ENCODE peak calls at places on chromosomes 13 and 19, in seven cellular contexts. One of them, this sample, is unnamed.

GRCh38 chr19:16542894-16543498 is 759 bp upstream of the CHERP start:
- DNase-seq in omental fat pad: no peak
- DNase-seq in stimulated activated CD4-positive, alpha-beta T cell treated with anti-CD3 and anti-CD28 coated beads, Interleukin-4, amount 100 ng/mL, for 1 hour: no peak
- DNase-seq in stomach: no peak
- DNase-seq in fibroblast of villous mesenchyme: peak
- DNase-seq in midbrain: peak
- DNase-seq in mesothelial cell of epicardium: no peak
- DNase-seq in this sample: no peak

GRCh38 chr19:44476559-44477408 is 23.5 kb downstream of the ZNF180 start:
- DNase-seq in omental fat pad: no peak
- DNase-seq in stimulated activated CD4-positive, alpha-beta T cell treated with anti-CD3 and anti-CD28 coated beads, Interleukin-4, amount 100 ng/mL, for 1 hour: no peak
- DNase-seq in stomach: no peak
- DNase-seq in fibroblast of villous mesenchyme: peak
- DNase-seq in midbrain: no peak
- DNase-seq in mesothelial cell of epicardium: no peak
- DNase-seq in this sample: no peak

GRCh38 chr13:77696006-77696862 is 1.3 kb upstream of the SLAIN1 start:
- DNase-seq in omental fat pad: no peak
- DNase-seq in stimulated activated CD4-positive, alpha-beta T cell treated with anti-CD3 and anti-CD28 coated beads, Interleukin-4, amount 100 ng/mL, for 1 hour: no peak
- DNase-seq in stomach: no peak
- DNase-seq in fibroblast of villous mesenchyme: no peak
- DNase-seq in midbrain: peak
- DNase-seq in mesothelial cell of epicardium: no peak
- DNase-seq in this sample: no peak

GRCh38 chr19:42424712-42425131 is 2.5 kb downstream of the LIPE start:
- DNase-seq in omental fat pad: no peak
- DNase-seq in stimulated activated CD4-positive, alpha-beta T cell treated with anti-CD3 and anti-CD28 coated beads, Interleukin-4, amount 100 ng/mL, for 1 hour: no peak
- DNase-seq in stomach: no peak
- DNase-seq in fibroblast of villous mesenchyme: no peak
- DNase-seq in midbrain: no peak
- DNase-seq in mesothelial cell of epicardium: no peak
- DNase-seq in this sample: peak

GRCh38 chr19:9945319-9945966 is 9.1 kb upstream of the OLFM2 start:
- DNase-seq in omental fat pad: peak
- DNase-seq in stimulated activated CD4-positive, alpha-beta T cell treated with anti-CD3 and anti-CD28 coated beads, Interleukin-4, amount 100 ng/mL, for 1 hour: no peak
- DNase-seq in stomach: peak
- DNase-seq in fibroblast of villous mesenchyme: peak
- DNase-seq in midbrain: peak
- DNase-seq in mesothelial cell of epicardium: peak
- DNase-seq in this sample: peak

GRCh38 chr13:99307648-99308339 is 595 bp upstream of the GPR183 start:
- DNase-seq in omental fat pad: no peak
- DNase-seq in stimulated activated CD4-positive, alpha-beta T cell treated with anti-CD3 and anti-CD28 coated beads, Interleukin-4, amount 100 ng/mL, for 1 hour: peak
- DNase-seq in stomach: no peak
- DNase-seq in fibroblast of villous mesenchyme: peak
- DNase-seq in midbrain: no peak
- DNase-seq in mesothelial cell of epicardium: no peak
- DNase-seq in this sample: peak

GRCh38 chr13:30004204-30004603 is 153.8 kb upstream of the UBL3 start:
- DNase-seq in omental fat pad: no peak
- DNase-seq in stimulated activated CD4-positive, alpha-beta T cell treated with anti-CD3 and anti-CD28 coated beads, Interleukin-4, amount 100 ng/mL, for 1 hour: no peak
- DNase-seq in stomach: no peak
- DNase-seq in fibroblast of villous mesenchyme: no peak
- DNase-seq in midbrain: no peak
- DNase-seq in mesothelial cell of epicardium: no peak
- DNase-seq in this sample: no peak

GRCh38 chr19:31538879-31539278 is 189.6 kb upstream of the TSHZ3 start:
- DNase-seq in omental fat pad: no peak
- DNase-seq in stimulated activated CD4-positive, alpha-beta T cell treated with anti-CD3 and anti-CD28 coated beads, Interleukin-4, amount 100 ng/mL, for 1 hour: no peak
- DNase-seq in stomach: no peak
- DNase-seq in fibroblast of villous mesenchyme: no peak
- DNase-seq in midbrain: no peak
- DNase-seq in mesothelial cell of epicardium: no peak
- DNase-seq in this sample: no peak

GRCh38 chr19:343941-344624 is 513 bp downstream of the MIER2 start:
- DNase-seq in omental fat pad: no peak
- DNase-seq in stimulated activated CD4-positive, alpha-beta T cell treated with anti-CD3 and anti-CD28 coated beads, Interleukin-4, amount 100 ng/mL, for 1 hour: peak
- DNase-seq in stomach: no peak
- DNase-seq in fibroblast of villous mesenchyme: peak
- DNase-seq in midbrain: peak
- DNase-seq in mesothelial cell of epicardium: peak
- DNase-seq in this sample: peak

GRCh38 chr13:40564342-40564997 is 102.0 kb downstream of the FOXO1 start:
- DNase-seq in omental fat pad: no peak
- DNase-seq in stimulated activated CD4-positive, alpha-beta T cell treated with anti-CD3 and anti-CD28 coated beads, Interleukin-4, amount 100 ng/mL, for 1 hour: no peak
- DNase-seq in stomach: no peak
- DNase-seq in fibroblast of villous mesenchyme: no peak
- DNase-seq in midbrain: no peak
- DNase-seq in mesothelial cell of epicardium: no peak
- DNase-seq in this sample: no peak

GRCh38 chr19:41027273-41027967 is 36.3 kb downstream of the CYP2B6 start:
- DNase-seq in omental fat pad: no peak
- DNase-seq in stimulated activated CD4-positive, alpha-beta T cell treated with anti-CD3 and anti-CD28 coated beads, Interleukin-4, amount 100 ng/mL, for 1 hour: no peak
- DNase-seq in stomach: no peak
- DNase-seq in fibroblast of villous mesenchyme: no peak
- DNase-seq in midbrain: no peak
- DNase-seq in mesothelial cell of epicardium: no peak
- DNase-seq in this sample: no peak

GRCh38 chr13:111573362-111573761 is 252.9 kb downstream of the TEX29 start:
- DNase-seq in omental fat pad: no peak
- DNase-seq in stimulated activated CD4-positive, alpha-beta T cell treated with anti-CD3 and anti-CD28 coated beads, Interleukin-4, amount 100 ng/mL, for 1 hour: no peak
- DNase-seq in stomach: no peak
- DNase-seq in fibroblast of villous mesenchyme: no peak
- DNase-seq in midbrain: no peak
- DNase-seq in mesothelial cell of epicardium: no peak
- DNase-seq in this sample: no peak

GRCh38 chr13:113542751-113543424 is 41.7 kb upstream of the TFDP1 start:
- DNase-seq in omental fat pad: no peak
- DNase-seq in stimulated activated CD4-positive, alpha-beta T cell treated with anti-CD3 and anti-CD28 coated beads, Interleukin-4, amount 100 ng/mL, for 1 hour: no peak
- DNase-seq in stomach: no peak
- DNase-seq in fibroblast of villous mesenchyme: no peak
- DNase-seq in midbrain: no peak
- DNase-seq in mesothelial cell of epicardium: no peak
- DNase-seq in this sample: peak

GRCh38 chr13:67184247-67184646 is 45.9 kb downstream of the PCDH9 start:
- DNase-seq in omental fat pad: no peak
- DNase-seq in stimulated activated CD4-positive, alpha-beta T cell treated with anti-CD3 and anti-CD28 coated beads, Interleukin-4, amount 100 ng/mL, for 1 hour: no peak
- DNase-seq in stomach: no peak
- DNase-seq in fibroblast of villous mesenchyme: no peak
- DNase-seq in midbrain: no peak
- DNase-seq in mesothelial cell of epicardium: no peak
- DNase-seq in this sample: no peak

GRCh38 chr13:25943666-25944065 is 108.2 kb downstream of the SHISA2 start:
- DNase-seq in omental fat pad: no peak
- DNase-seq in stimulated activated CD4-positive, alpha-beta T cell treated with anti-CD3 and anti-CD28 coated beads, Interleukin-4, amount 100 ng/mL, for 1 hour: no peak
- DNase-seq in stomach: no peak
- DNase-seq in fibroblast of villous mesenchyme: no peak
- DNase-seq in midbrain: no peak
- DNase-seq in mesothelial cell of epicardium: no peak
- DNase-seq in this sample: no peak

GRCh38 chr19:23957660-23958281 is 43.1 kb downstream of the ZNF726 start:
- DNase-seq in omental fat pad: no peak
- DNase-seq in stimulated activated CD4-positive, alpha-beta T cell treated with anti-CD3 and anti-CD28 coated beads, Interleukin-4, amount 100 ng/mL, for 1 hour: no peak
- DNase-seq in stomach: no peak
- DNase-seq in fibroblast of villous mesenchyme: peak
- DNase-seq in midbrain: no peak
- DNase-seq in mesothelial cell of epicardium: no peak
- DNase-seq in this sample: peak

GRCh38 chr13:32905063-32905863 is 111.0 kb upstream of the KL start:
- DNase-seq in omental fat pad: no peak
- DNase-seq in stimulated activated CD4-positive, alpha-beta T cell treated with anti-CD3 and anti-CD28 coated beads, Interleukin-4, amount 100 ng/mL, for 1 hour: no peak
- DNase-seq in stomach: no peak
- DNase-seq in fibroblast of villous mesenchyme: peak
- DNase-seq in midbrain: no peak
- DNase-seq in mesothelial cell of epicardium: no peak
- DNase-seq in this sample: no peak

GRCh38 chr13:112346173-112346898 is 29.8 kb upstream of the SPACA7 start:
- DNase-seq in omental fat pad: no peak
- DNase-seq in stimulated activated CD4-positive, alpha-beta T cell treated with anti-CD3 and anti-CD28 coated beads, Interleukin-4, amount 100 ng/mL, for 1 hour: no peak
- DNase-seq in stomach: no peak
- DNase-seq in fibroblast of villous mesenchyme: no peak
- DNase-seq in midbrain: no peak
- DNase-seq in mesothelial cell of epicardium: no peak
- DNase-seq in this sample: no peak

GRCh38 chr19:37551123-37551993 is 43.2 kb downstream of the ZNF571 start:
- DNase-seq in omental fat pad: no peak
- DNase-seq in stimulated activated CD4-positive, alpha-beta T cell treated with anti-CD3 and anti-CD28 coated beads, Interleukin-4, amount 100 ng/mL, for 1 hour: peak
- DNase-seq in stomach: no peak
- DNase-seq in fibroblast of villous mesenchyme: peak
- DNase-seq in midbrain: no peak
- DNase-seq in mesothelial cell of epicardium: no peak
- DNase-seq in this sample: peak

GRCh38 chr13:73910733-73911132 is 223.5 kb downstream of the KLF12 start:
- DNase-seq in omental fat pad: no peak
- DNase-seq in stimulated activated CD4-positive, alpha-beta T cell treated with anti-CD3 and anti-CD28 coated beads, Interleukin-4, amount 100 ng/mL, for 1 hour: no peak
- DNase-seq in stomach: no peak
- DNase-seq in fibroblast of villous mesenchyme: no peak
- DNase-seq in midbrain: no peak
- DNase-seq in mesothelial cell of epicardium: no peak
- DNase-seq in this sample: no peak

GRCh38 chr13:109700176-109700575 is 86.2 kb downstream of the IRS2 start:
- DNase-seq in omental fat pad: no peak
- DNase-seq in stimulated activated CD4-positive, alpha-beta T cell treated with anti-CD3 and anti-CD28 coated beads, Interleukin-4, amount 100 ng/mL, for 1 hour: no peak
- DNase-seq in stomach: peak
- DNase-seq in fibroblast of villous mesenchyme: peak
- DNase-seq in midbrain: peak
- DNase-seq in mesothelial cell of epicardium: peak
- DNase-seq in this sample: no peak

GRCh38 chr13:99982741-99983400 is 1.3 kb downstream of the ZIC2 start:
- DNase-seq in omental fat pad: no peak
- DNase-seq in stimulated activated CD4-positive, alpha-beta T cell treated with anti-CD3 and anti-CD28 coated beads, Interleukin-4, amount 100 ng/mL, for 1 hour: no peak
- DNase-seq in stomach: no peak
- DNase-seq in fibroblast of villous mesenchyme: no peak
- DNase-seq in midbrain: no peak
- DNase-seq in mesothelial cell of epicardium: no peak
- DNase-seq in this sample: peak

GRCh38 chr19:41116261-41116660 is 2.0 kb downstream of the CYP2F1 start:
- DNase-seq in omental fat pad: no peak
- DNase-seq in stimulated activated CD4-positive, alpha-beta T cell treated with anti-CD3 and anti-CD28 coated beads, Interleukin-4, amount 100 ng/mL, for 1 hour: no peak
- DNase-seq in stomach: peak
- DNase-seq in fibroblast of villous mesenchyme: no peak
- DNase-seq in midbrain: no peak
- DNase-seq in mesothelial cell of epicardium: no peak
- DNase-seq in this sample: no peak

GRCh38 chr19:1896508-1896907 is 8.7 kb upstream of the ADAT3 start:
- DNase-seq in omental fat pad: no peak
- DNase-seq in stimulated activated CD4-positive, alpha-beta T cell treated with anti-CD3 and anti-CD28 coated beads, Interleukin-4, amount 100 ng/mL, for 1 hour: no peak
- DNase-seq in stomach: no peak
- DNase-seq in fibroblast of villous mesenchyme: no peak
- DNase-seq in midbrain: no peak
- DNase-seq in mesothelial cell of epicardium: no peak
- DNase-seq in this sample: no peak

GRCh38 chr19:19062454-19063182 is 1.2 kb upstream of the SLC25A42 start:
- DNase-seq in omental fat pad: no peak
- DNase-seq in stimulated activated CD4-positive, alpha-beta T cell treated with anti-CD3 and anti-CD28 coated beads, Interleukin-4, amount 100 ng/mL, for 1 hour: peak
- DNase-seq in stomach: no peak
- DNase-seq in fibroblast of villous mesenchyme: peak
- DNase-seq in midbrain: no peak
- DNase-seq in mesothelial cell of epicardium: no peak
- DNase-seq in this sample: peak

GRCh38 chr19:53908933-53909415 is at the start of gene CACNG7:
- DNase-seq in omental fat pad: no peak
- DNase-seq in stimulated activated CD4-positive, alpha-beta T cell treated with anti-CD3 and anti-CD28 coated beads, Interleukin-4, amount 100 ng/mL, for 1 hour: no peak
- DNase-seq in stomach: no peak
- DNase-seq in fibroblast of villous mesenchyme: no peak
- DNase-seq in midbrain: peak
- DNase-seq in mesothelial cell of epicardium: no peak
- DNase-seq in this sample: peak

GRCh38 chr19:18349524-18350128 is 9.2 kb downstream of the PGPEP1 start:
- DNase-seq in omental fat pad: peak
- DNase-seq in stimulated activated CD4-positive, alpha-beta T cell treated with anti-CD3 and anti-CD28 coated beads, Interleukin-4, amount 100 ng/mL, for 1 hour: peak
- DNase-seq in stomach: peak
- DNase-seq in fibroblast of villous mesenchyme: peak
- DNase-seq in midbrain: no peak
- DNase-seq in mesothelial cell of epicardium: no peak
- DNase-seq in this sample: peak

GRCh38 chr13:47076536-47076935 is 179.7 kb upstream of the HTR2A start:
- DNase-seq in omental fat pad: no peak
- DNase-seq in stimulated activated CD4-positive, alpha-beta T cell treated with anti-CD3 and anti-CD28 coated beads, Interleukin-4, amount 100 ng/mL, for 1 hour: no peak
- DNase-seq in stomach: no peak
- DNase-seq in fibroblast of villous mesenchyme: no peak
- DNase-seq in midbrain: no peak
- DNase-seq in mesothelial cell of epicardium: no peak
- DNase-seq in this sample: no peak

GRCh38 chr13:109483369-109483768 is 303.0 kb downstream of the IRS2 start:
- DNase-seq in omental fat pad: no peak
- DNase-seq in stimulated activated CD4-positive, alpha-beta T cell treated with anti-CD3 and anti-CD28 coated beads, Interleukin-4, amount 100 ng/mL, for 1 hour: no peak
- DNase-seq in stomach: no peak
- DNase-seq in fibroblast of villous mesenchyme: no peak
- DNase-seq in midbrain: peak
- DNase-seq in mesothelial cell of epicardium: no peak
- DNase-seq in this sample: no peak